ENCODE peak calls at places on chromosomes 5 and 9, in five cellular contexts. Z is T-helper 2 cell, T is AG09319, J is T-cell, P is GM12865. K is an unnamed sample.

GRCh38 chr9:4137755-4138154 is 162.1 kb downstream of the GLIS3 start:
- DNase-seq in J (no peak), T (peak; percentile 37), Z (no peak), P (no peak), K (peak; percentile 51)

GRCh38 chr5:139759219-139759721 is 36.3 kb upstream of the PSD2 start:
- DNase-seq in Z (no peak), T (no peak), J (no peak), P (no peak), K (no peak)

GRCh38 chr5:105982526-105982925 is 1688.2 kb downstream of the EFNA5 start:
- DNase-seq in Z (no peak), T (no peak), J (no peak), P (no peak), K (no peak)

GRCh38 chr5:73365301-73365853 is 83.2 kb downstream of the FOXD1 start:
- DNase-seq in J (no peak), P (no peak), T (peak; percentile 89), Z (no peak), K (peak; percentile 52)

GRCh38 chr9:125493861-125494554 is 213.0 kb downstream of the MAPKAP1 start:
- DNase-seq in T (no peak), Z (no peak), P (no peak), J (no peak), K (no peak)

GRCh38 chr5:169343761-169344160 is 42.8 kb upstream of the SLIT3 start:
- DNase-seq in Z (no peak), T (no peak), P (no peak), J (no peak), K (no peak)

GRCh38 chr5:24347206-24347605 is 297.6 kb downstream of the CDH10 start:
- DNase-seq in T (no peak), P (no peak), Z (no peak), J (no peak), K (no peak)

GRCh38 chr5:92944903-92945629 is 636.0 kb downstream of the NR2F1-AS1 start:
- DNase-seq in P (no peak), Z (no peak), J (no peak), T (peak; percentile 44), K (peak; percentile 1)

GRCh38 chr5:108119123-108119522 is 262.8 kb downstream of the FBXL17 start:
- DNase-seq in J (no peak), T (no peak), P (no peak), Z (no peak), K (no peak)

GRCh38 chr5:37786855-37787254 is 53.0 kb downstream of the GDNF start:
- DNase-seq in T (no peak), J (no peak), P (no peak), Z (no peak), K (no peak)

GRCh38 chr5:40027395-40027794 is 602.6 kb upstream of the DAB2 start:
- DNase-seq in T (no peak), Z (no peak), J (no peak), P (no peak), K (no peak)

GRCh38 chr5:122858451-122858850 is 13.0 kb downstream of the SNX24 start:
- DNase-seq in P (no peak), T (no peak), Z (no peak), J (no peak), K (no peak)

GRCh38 chr5:81268797-81269196 is 32.6 kb upstream of the ZCCHC9 start:
- DNase-seq in Z (no peak), J (no peak), T (peak; percentile 37), P (no peak), K (peak; percentile 71)

GRCh38 chr5:95723632-95724369 is 7.3 kb upstream of the RHOBTB3 start:
- DNase-seq in Z (no peak), J (no peak), P (no peak), T (no peak), K (no peak)

GRCh38 chr5:141518616-141519015 is 29.7 kb downstream of the PCDHGC5 start:
- DNase-seq in J (no peak), T (no peak), P (no peak), Z (no peak), K (no peak)

GRCh38 chr9:135295556-135296300 is 183.9 kb upstream of the PPP1R26 start:
- DNase-seq in P (no peak), Z (no peak), T (no peak), J (no peak), K (no peak)

GRCh38 chr5:32785639-32786216 is 74.6 kb downstream of the NPR3 start:
- DNase-seq in Z (no peak), P (no peak), T (peak; percentile 72), J (no peak), K (no peak)

GRCh38 chr9:134323741-134324358 is 2.4 kb upstream of the RXRA start:
- DNase-seq in T (no peak), Z (no peak), P (no peak), J (no peak), K (no peak)